ENCODE peak calls at places on chromosome 18, in eight cellular contexts. One of them, this sample, is unnamed.

GRCh38 chr18:44537521-44537920 is 143.2 kb upstream of the SETBP1 start:
- DNase-seq in A549: peak; percentile 41
- DNase-seq in dorsolateral prefrontal cortex: no peak
- DNase-seq in PC-3: peak; percentile 84
- DNase-seq in colonic mucosa: no peak
- DNase-seq in B cell: no peak
- DNase-seq in fibroblast of mammary gland: peak; percentile 97
- DNase-seq in HCT116: no peak
- DNase-seq in this sample: no peak

GRCh38 chr18:58303363-58303762 is 259.3 kb downstream of the NEDD4L start:
- DNase-seq in A549: no peak
- DNase-seq in dorsolateral prefrontal cortex: no peak
- DNase-seq in PC-3: no peak
- DNase-seq in colonic mucosa: no peak
- DNase-seq in B cell: no peak
- DNase-seq in fibroblast of mammary gland: no peak
- DNase-seq in HCT116: no peak
- DNase-seq in this sample: no peak

GRCh38 chr18:58267493-58267892 is 223.5 kb downstream of the NEDD4L start:
- DNase-seq in A549: no peak
- DNase-seq in dorsolateral prefrontal cortex: no peak
- DNase-seq in PC-3: no peak
- DNase-seq in colonic mucosa: no peak
- DNase-seq in B cell: no peak
- DNase-seq in fibroblast of mammary gland: peak; percentile 72
- DNase-seq in HCT116: no peak
- DNase-seq in this sample: no peak

GRCh38 chr18:63844254-63844653 is 43.3 kb upstream of the SERPINB2 start:
- DNase-seq in A549: peak; percentile 43
- DNase-seq in dorsolateral prefrontal cortex: no peak
- DNase-seq in PC-3: peak; percentile 84
- DNase-seq in colonic mucosa: no peak
- DNase-seq in B cell: no peak
- DNase-seq in fibroblast of mammary gland: peak; percentile 68
- DNase-seq in HCT116: peak; percentile 31
- DNase-seq in this sample: no peak

GRCh38 chr18:63099026-63099840 is 220.3 kb downstream of the BCL2 start:
- DNase-seq in A549: no peak
- DNase-seq in dorsolateral prefrontal cortex: no peak
- DNase-seq in PC-3: no peak
- DNase-seq in colonic mucosa: no peak
- DNase-seq in B cell: no peak
- DNase-seq in fibroblast of mammary gland: no peak
- DNase-seq in HCT116: no peak
- DNase-seq in this sample: no peak

GRCh38 chr18:7234061-7234460 is 3.2 kb downstream of the LRRC30 start:
- DNase-seq in A549: no peak
- DNase-seq in dorsolateral prefrontal cortex: no peak
- DNase-seq in PC-3: no peak
- DNase-seq in colonic mucosa: no peak
- DNase-seq in B cell: no peak
- DNase-seq in fibroblast of mammary gland: no peak
- DNase-seq in HCT116: no peak
- DNase-seq in this sample: no peak

GRCh38 chr18:5874336-5874735 is 21.0 kb downstream of the TMEM200C start:
- DNase-seq in A549: no peak
- DNase-seq in dorsolateral prefrontal cortex: no peak
- DNase-seq in PC-3: no peak
- DNase-seq in colonic mucosa: no peak
- DNase-seq in B cell: no peak
- DNase-seq in fibroblast of mammary gland: no peak
- DNase-seq in HCT116: no peak
- DNase-seq in this sample: no peak

GRCh38 chr18:40072761-40073160 is 1882.3 kb upstream of the PIK3C3 start:
- DNase-seq in A549: no peak
- DNase-seq in dorsolateral prefrontal cortex: no peak
- DNase-seq in PC-3: no peak
- DNase-seq in colonic mucosa: no peak
- DNase-seq in B cell: no peak
- DNase-seq in fibroblast of mammary gland: no peak
- DNase-seq in HCT116: no peak
- DNase-seq in this sample: no peak

GRCh38 chr18:45688834-45689233 is 35.1 kb upstream of the SLC14A1 start:
- DNase-seq in A549: no peak
- DNase-seq in dorsolateral prefrontal cortex: no peak
- DNase-seq in PC-3: no peak
- DNase-seq in colonic mucosa: no peak
- DNase-seq in B cell: peak; percentile 65
- DNase-seq in fibroblast of mammary gland: peak; percentile 25
- DNase-seq in HCT116: no peak
- DNase-seq in this sample: no peak

GRCh38 chr18:57029761-57030160 is 117.1 kb upstream of the BOD1L2 start:
- DNase-seq in A549: peak; percentile 7
- DNase-seq in dorsolateral prefrontal cortex: no peak
- DNase-seq in PC-3: peak; percentile 42
- DNase-seq in colonic mucosa: no peak
- DNase-seq in B cell: no peak
- DNase-seq in fibroblast of mammary gland: no peak
- DNase-seq in HCT116: no peak
- DNase-seq in this sample: no peak
- TF ChIP-seq CTCF in A549: no peak
- TF ChIP-seq CTCF in dorsolateral prefrontal cortex: no peak
- TF ChIP-seq CTCF in PC-3: peak; percentile 43
- TF ChIP-seq CTCF in colonic mucosa: no peak
- TF ChIP-seq CTCF in B cell: no peak
- TF ChIP-seq CTCF in fibroblast of mammary gland: no peak
- TF ChIP-seq CTCF in HCT116: peak; percentile 14
- TF ChIP-seq CTCF in this sample: no peak

DNA sequence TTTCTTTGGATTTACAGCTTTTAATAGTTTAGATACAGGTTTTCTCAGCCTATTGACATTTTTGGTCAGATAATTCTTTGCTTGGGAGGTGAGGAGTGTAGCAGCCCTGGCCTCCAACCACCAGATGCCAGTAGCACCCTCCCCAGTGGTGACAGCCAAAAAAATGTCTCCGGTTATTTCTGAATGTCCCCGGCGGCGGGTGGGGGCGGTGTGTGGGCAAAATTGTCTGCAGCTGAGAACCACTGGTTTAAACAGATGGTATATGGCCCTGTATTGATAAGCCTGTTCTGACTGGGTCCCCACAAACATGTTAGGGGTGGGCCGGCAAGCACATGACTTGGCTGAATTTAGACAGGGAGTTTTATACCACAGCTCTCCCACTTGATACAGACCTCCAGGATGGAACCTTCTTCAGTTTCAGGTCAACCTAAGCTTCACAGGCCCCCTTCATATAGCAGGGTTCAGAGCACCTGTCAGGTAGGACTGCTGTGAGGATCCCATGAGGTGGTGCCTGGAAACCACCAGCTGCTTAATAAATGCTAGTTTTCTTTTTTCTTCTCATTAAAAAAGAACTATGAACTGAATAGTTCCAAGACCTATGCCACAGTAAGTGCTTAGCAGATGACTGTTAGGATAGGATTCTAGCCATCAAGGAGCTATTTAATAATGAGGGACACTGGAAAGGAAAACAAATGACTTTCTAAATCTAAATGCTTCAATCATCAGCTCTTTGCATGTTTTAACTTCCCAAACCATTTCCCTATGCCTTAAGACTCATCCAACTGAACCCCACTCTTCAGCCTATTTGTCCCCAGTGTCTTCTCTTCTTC is 18.1 kb downstream of the LPIN2 start:
- DNase-seq in A549: no peak
- DNase-seq in dorsolateral prefrontal cortex: no peak
- DNase-seq in PC-3: no peak
- DNase-seq in colonic mucosa: no peak
- DNase-seq in B cell: peak; percentile 72
- DNase-seq in fibroblast of mammary gland: no peak
- DNase-seq in HCT116: no peak
- DNase-seq in this sample: no peak
- TF ChIP-seq CTCF in A549: peak; percentile 7
- TF ChIP-seq CTCF in dorsolateral prefrontal cortex: no peak
- TF ChIP-seq CTCF in PC-3: peak; percentile 57
- TF ChIP-seq CTCF in colonic mucosa: no peak
- TF ChIP-seq CTCF in B cell: peak; percentile 68
- TF ChIP-seq CTCF in fibroblast of mammary gland: peak; percentile 22
- TF ChIP-seq CTCF in HCT116: peak; percentile 49
- TF ChIP-seq CTCF in this sample: no peak

DNA sequence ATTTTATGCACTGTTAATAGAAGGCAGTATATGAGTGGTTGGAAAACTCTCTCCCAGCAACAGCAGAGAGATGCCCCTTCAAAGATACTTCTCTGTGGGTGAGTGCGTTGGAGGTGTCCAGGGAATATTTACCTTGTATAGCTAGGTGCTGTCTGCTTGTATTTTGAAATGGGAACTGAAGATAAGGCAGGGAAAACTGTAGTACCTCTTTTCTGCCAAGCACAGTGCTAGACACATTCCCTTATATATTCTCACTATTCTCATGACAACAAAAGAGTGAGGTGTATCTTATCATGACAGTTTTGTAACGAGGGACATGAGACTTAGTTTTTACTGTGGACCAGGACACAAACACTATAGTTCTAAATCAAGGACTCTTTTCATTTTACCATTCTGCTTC is 2.1 kb downstream of the TTC39C start:
- DNase-seq in A549: peak; percentile 41
- DNase-seq in dorsolateral prefrontal cortex: no peak
- DNase-seq in PC-3: peak; percentile 55
- DNase-seq in colonic mucosa: no peak
- DNase-seq in B cell: no peak
- DNase-seq in fibroblast of mammary gland: peak; percentile 29
- DNase-seq in HCT116: peak; percentile 26
- DNase-seq in this sample: no peak
- TF ChIP-seq CTCF in A549: no peak
- TF ChIP-seq CTCF in dorsolateral prefrontal cortex: no peak
- TF ChIP-seq CTCF in PC-3: peak; percentile 56
- TF ChIP-seq CTCF in colonic mucosa: peak; percentile 32
- TF ChIP-seq CTCF in B cell: peak; percentile 27
- TF ChIP-seq CTCF in fibroblast of mammary gland: peak; percentile 38
- TF ChIP-seq CTCF in HCT116: peak; percentile 56
- TF ChIP-seq CTCF in this sample: peak; percentile 25

GRCh38 chr18:66124394-66124793 is 373.6 kb downstream of the CDH7 start:
- DNase-seq in A549: peak; percentile 1
- DNase-seq in dorsolateral prefrontal cortex: no peak
- DNase-seq in PC-3: peak; percentile 15
- DNase-seq in colonic mucosa: no peak
- DNase-seq in B cell: no peak
- DNase-seq in fibroblast of mammary gland: no peak
- DNase-seq in HCT116: no peak
- DNase-seq in this sample: no peak
- TF ChIP-seq CTCF in A549: no peak
- TF ChIP-seq CTCF in dorsolateral prefrontal cortex: peak; percentile 13
- TF ChIP-seq CTCF in PC-3: peak; percentile 47
- TF ChIP-seq CTCF in colonic mucosa: no peak
- TF ChIP-seq CTCF in B cell: no peak
- TF ChIP-seq CTCF in fibroblast of mammary gland: no peak
- TF ChIP-seq CTCF in HCT116: no peak
- TF ChIP-seq CTCF in this sample: no peak

GRCh38 chr18:79712206-79712857 is 32.7 kb downstream of the CTDP1 start:
- DNase-seq in A549: no peak
- DNase-seq in dorsolateral prefrontal cortex: no peak
- DNase-seq in PC-3: no peak
- DNase-seq in colonic mucosa: no peak
- DNase-seq in B cell: no peak
- DNase-seq in fibroblast of mammary gland: no peak
- DNase-seq in HCT116: no peak
- DNase-seq in this sample: no peak
- TF ChIP-seq CTCF in A549: no peak
- TF ChIP-seq CTCF in dorsolateral prefrontal cortex: no peak
- TF ChIP-seq CTCF in PC-3: no peak
- TF ChIP-seq CTCF in colonic mucosa: no peak
- TF ChIP-seq CTCF in B cell: no peak
- TF ChIP-seq CTCF in fibroblast of mammary gland: no peak
- TF ChIP-seq CTCF in HCT116: no peak
- TF ChIP-seq CTCF in this sample: no peak

GRCh38 chr18:8448091-8448490 is 161.1 kb upstream of the RAB12 start:
- DNase-seq in A549: no peak
- DNase-seq in dorsolateral prefrontal cortex: no peak
- DNase-seq in PC-3: peak; percentile 88
- DNase-seq in colonic mucosa: no peak
- DNase-seq in B cell: no peak
- DNase-seq in fibroblast of mammary gland: no peak
- DNase-seq in HCT116: no peak
- DNase-seq in this sample: no peak

GRCh38 chr18:8453528-8453927 is 155.7 kb upstream of the RAB12 start:
- DNase-seq in A549: no peak
- DNase-seq in dorsolateral prefrontal cortex: no peak
- DNase-seq in PC-3: no peak
- DNase-seq in colonic mucosa: no peak
- DNase-seq in B cell: peak; percentile 36
- DNase-seq in fibroblast of mammary gland: no peak
- DNase-seq in HCT116: no peak
- DNase-seq in this sample: no peak

GRCh38 chr18:8450898-8451665 is 158.2 kb upstream of the RAB12 start:
- DNase-seq in A549: no peak
- DNase-seq in dorsolateral prefrontal cortex: no peak
- DNase-seq in PC-3: no peak
- DNase-seq in colonic mucosa: no peak
- DNase-seq in B cell: peak; percentile 15
- DNase-seq in fibroblast of mammary gland: no peak
- DNase-seq in HCT116: no peak
- DNase-seq in this sample: no peak

GRCh38 chr18:8454136-8454535 is 155.1 kb upstream of the RAB12 start:
- DNase-seq in A549: no peak
- DNase-seq in dorsolateral prefrontal cortex: no peak
- DNase-seq in PC-3: no peak
- DNase-seq in colonic mucosa: no peak
- DNase-seq in B cell: peak; percentile 27
- DNase-seq in fibroblast of mammary gland: no peak
- DNase-seq in HCT116: no peak
- DNase-seq in this sample: no peak

GRCh38 chr18:8450013-8450412 is 159.2 kb upstream of the RAB12 start:
- DNase-seq in A549: peak; percentile 17
- DNase-seq in dorsolateral prefrontal cortex: no peak
- DNase-seq in PC-3: peak; percentile 18
- DNase-seq in colonic mucosa: no peak
- DNase-seq in B cell: no peak
- DNase-seq in fibroblast of mammary gland: peak; percentile 19
- DNase-seq in HCT116: peak; percentile 37
- DNase-seq in this sample: no peak
- TF ChIP-seq CTCF in A549: peak; percentile 12
- TF ChIP-seq CTCF in dorsolateral prefrontal cortex: no peak
- TF ChIP-seq CTCF in PC-3: peak; percentile 64
- TF ChIP-seq CTCF in colonic mucosa: no peak
- TF ChIP-seq CTCF in B cell: peak; percentile 38
- TF ChIP-seq CTCF in fibroblast of mammary gland: peak; percentile 61
- TF ChIP-seq CTCF in HCT116: peak; percentile 82
- TF ChIP-seq CTCF in this sample: peak; percentile 43